ENCODE peak calls at places on chromosome 17, in seven cellular contexts. X is activated T-cell treated with anti-CD3 and anti-CD28 coated beads for 1 hour, F is cardiac fibroblast, W is left lung, P is MV-4-11, A is NCI-H1105 treated with DMSO at 0.1 percent for 48 hours, N is BE2C. H is an unnamed sample.

GRCh38 chr17:32495347-32496253 is 8.8 kb downstream of the CDK5R1 start:
- DNase-seq in X (no peak), F (no peak), W (peak), P (no peak), A (no peak), N (peak), H (peak)

GRCh38 chr17:57869599-57870282 is 19.9 kb upstream of the MRPS23 start:
- DNase-seq in X (no peak), F (peak), W (no peak), P (no peak), A (no peak), N (no peak), H (no peak)

GRCh38 chr17:31829649-31830048 is 29.4 kb downstream of the COPRS start:
- DNase-seq in X (no peak), F (no peak), W (no peak), P (no peak), A (no peak), N (no peak), H (no peak)

GRCh38 chr17:79306688-79307323 is 232.2 kb downstream of the ENGASE start:
- DNase-seq in X (no peak), F (no peak), W (peak), P (no peak), A (peak), N (no peak), H (no peak)

GRCh38 chr17:33369149-33369548 is 76.1 kb upstream of the ASIC2 start:
- DNase-seq in X (no peak), F (no peak), W (no peak), P (no peak), A (no peak), N (no peak), H (no peak)

GRCh38 chr17:57366558-57367351 is 110.4 kb downstream of the MSI2 start:
- DNase-seq in X (no peak), F (no peak), W (no peak), P (no peak), A (peak), N (no peak), H (no peak)

GRCh38 chr17:75181608-75182318 is 996 bp downstream of the SUMO2 start:
- DNase-seq in X (peak), F (no peak), W (no peak), P (peak), A (no peak), N (no peak), H (no peak)

GRCh38 chr17:36892112-36892838 is 45.0 kb upstream of the LHX1 start:
- DNase-seq in X (no peak), F (no peak), W (no peak), P (no peak), A (no peak), N (no peak), H (no peak)

GRCh38 chr17:40515011-40515410 is 13.6 kb upstream of the TNS4 start:
- DNase-seq in X (no peak), F (no peak), W (peak), P (no peak), A (no peak), N (no peak), H (no peak)

GRCh38 chr17:80431246-80432195 is 16.6 kb downstream of the ENDOV start:
- DNase-seq in X (no peak), F (no peak), W (no peak), P (no peak), A (no peak), N (no peak), H (no peak)

GRCh38 chr17:30323895-30324319 is 9.9 kb downstream of the TMIGD1 start:
- DNase-seq in X (peak), F (peak), W (peak), P (peak), A (no peak), N (no peak), H (peak)